ENCODE peak calls at places on chromosomes 2 and 18, in eight cellular contexts. One of them, this sample, is unnamed. For H3K4me1 and H3K27me3, the result is how much of the 10 kb centered on the place peaks cover.

GRCh38 chr2:148000095-148000494 is 20.4 kb downstream of the ORC4 start:
- DNase-seq in stomach: no peak
- DNase-seq in HCT116: no peak
- DNase-seq in testis: no peak
- DNase-seq in right atrium auricular region: no peak
- DNase-seq in tibial artery: no peak
- DNase-seq in thoracic aorta: no peak
- DNase-seq in uterus: no peak
- DNase-seq in this sample: no peak

GRCh38 chr2:172607379-172607928 is 51.6 kb downstream of the PDK1 start:
- DNase-seq in stomach: no peak
- DNase-seq in HCT116: no peak
- DNase-seq in testis: no peak
- DNase-seq in right atrium auricular region: no peak
- DNase-seq in tibial artery: no peak
- DNase-seq in thoracic aorta: no peak
- DNase-seq in uterus: no peak
- DNase-seq in this sample: no peak

GRCh38 chr18:68922392-68922791 is 124.5 kb downstream of the CCDC102B start:
- DNase-seq in stomach: no peak
- DNase-seq in HCT116: no peak
- DNase-seq in testis: no peak
- DNase-seq in right atrium auricular region: no peak
- DNase-seq in tibial artery: no peak
- DNase-seq in thoracic aorta: no peak
- DNase-seq in uterus: no peak
- DNase-seq in this sample: no peak

GRCh38 chr2:99635710-99636431 is 146.1 kb upstream of the REV1 start:
- DNase-seq in stomach: no peak
- DNase-seq in HCT116: no peak
- DNase-seq in testis: peak
- DNase-seq in right atrium auricular region: peak
- DNase-seq in tibial artery: peak
- DNase-seq in thoracic aorta: peak
- DNase-seq in uterus: peak
- DNase-seq in this sample: no peak

GRCh38 chr2:96816127-96816835 is at the start of gene CNNM3:
- DNase-seq in stomach: peak
- DNase-seq in HCT116: peak
- DNase-seq in testis: peak
- DNase-seq in right atrium auricular region: peak
- DNase-seq in tibial artery: peak
- DNase-seq in thoracic aorta: peak
- DNase-seq in uterus: peak
- DNase-seq in this sample: peak

GRCh38 chr2:150486539-150487484 is 655 bp downstream of the RND3 start:
- DNase-seq in stomach: peak
- DNase-seq in HCT116: no peak
- DNase-seq in testis: peak
- DNase-seq in right atrium auricular region: peak
- DNase-seq in tibial artery: peak
- DNase-seq in thoracic aorta: no peak
- DNase-seq in uterus: peak
- DNase-seq in this sample: peak

GRCh38 chr2:42055573-42056514 is 8.0 kb downstream of the PKDCC start:
- DNase-seq in stomach: peak
- DNase-seq in HCT116: no peak
- DNase-seq in testis: no peak
- DNase-seq in right atrium auricular region: no peak
- DNase-seq in tibial artery: no peak
- DNase-seq in thoracic aorta: no peak
- DNase-seq in uterus: peak
- DNase-seq in this sample: no peak

GRCh38 chr2:42138163-42139016 is 30.8 kb upstream of the EML4 start:
- DNase-seq in stomach: peak
- DNase-seq in HCT116: no peak
- DNase-seq in testis: peak
- DNase-seq in right atrium auricular region: no peak
- DNase-seq in tibial artery: no peak
- DNase-seq in thoracic aorta: no peak
- DNase-seq in uterus: peak
- DNase-seq in this sample: peak

GRCh38 chr18:58491773-58492752 is 136.8 kb downstream of the ALPK2 start:
- DNase-seq in stomach: no peak
- DNase-seq in HCT116: no peak
- DNase-seq in testis: no peak
- DNase-seq in right atrium auricular region: no peak
- DNase-seq in tibial artery: no peak
- DNase-seq in thoracic aorta: no peak
- DNase-seq in uterus: no peak
- DNase-seq in this sample: no peak

GRCh38 chr2:26901326-26902183 is 53.6 kb downstream of the DPYSL5 start:
- DNase-seq in stomach: no peak
- DNase-seq in HCT116: no peak
- DNase-seq in testis: peak
- DNase-seq in right atrium auricular region: no peak
- DNase-seq in tibial artery: no peak
- DNase-seq in thoracic aorta: no peak
- DNase-seq in uterus: no peak
- DNase-seq in this sample: no peak

GRCh38 chr2:231482806-231483391 is 18.6 kb upstream of the NCL start:
- DNase-seq in stomach: peak
- DNase-seq in HCT116: no peak
- DNase-seq in testis: peak
- DNase-seq in right atrium auricular region: peak
- DNase-seq in tibial artery: peak
- DNase-seq in thoracic aorta: no peak
- DNase-seq in uterus: peak
- DNase-seq in this sample: peak

GRCh38 chr2:39737661-39738060 is 41.4 kb downstream of the THUMPD2 start:
- DNase-seq in stomach: no peak
- DNase-seq in HCT116: no peak
- DNase-seq in testis: no peak
- DNase-seq in right atrium auricular region: no peak
- DNase-seq in tibial artery: peak
- DNase-seq in thoracic aorta: peak
- DNase-seq in uterus: peak
- DNase-seq in this sample: no peak

GRCh38 chr2:178363252-178363651 is 87.7 kb downstream of the PRKRA start:
- DNase-seq in stomach: no peak
- DNase-seq in HCT116: no peak
- DNase-seq in testis: no peak
- DNase-seq in right atrium auricular region: no peak
- DNase-seq in tibial artery: no peak
- DNase-seq in thoracic aorta: no peak
- DNase-seq in uterus: no peak
- DNase-seq in this sample: no peak

GRCh38 chr2:173196638-173197037 is 121.0 kb downstream of the MAP3K20 start:
- DNase-seq in stomach: no peak
- DNase-seq in HCT116: no peak
- DNase-seq in testis: no peak
- DNase-seq in right atrium auricular region: no peak
- DNase-seq in tibial artery: no peak
- DNase-seq in thoracic aorta: no peak
- DNase-seq in uterus: no peak
- DNase-seq in this sample: no peak

GRCh38 chr2:74205586-74205985 is 7.2 kb downstream of the MTHFD2 start:
- DNase-seq in stomach: peak
- DNase-seq in HCT116: no peak
- DNase-seq in testis: no peak
- DNase-seq in right atrium auricular region: no peak
- DNase-seq in tibial artery: no peak
- DNase-seq in thoracic aorta: no peak
- DNase-seq in uterus: no peak
- DNase-seq in this sample: no peak

GRCh38 chr2:74206180-74206688 is 7.8 kb downstream of the MTHFD2 start:
- DNase-seq in stomach: peak
- DNase-seq in HCT116: no peak
- DNase-seq in testis: no peak
- DNase-seq in right atrium auricular region: no peak
- DNase-seq in tibial artery: no peak
- DNase-seq in thoracic aorta: no peak
- DNase-seq in uterus: no peak
- DNase-seq in this sample: no peak

GRCh38 chr2:74201596-74201995 is 3.2 kb downstream of the MTHFD2 start:
- DNase-seq in stomach: no peak
- DNase-seq in HCT116: no peak
- DNase-seq in testis: no peak
- DNase-seq in right atrium auricular region: no peak
- DNase-seq in tibial artery: peak
- DNase-seq in thoracic aorta: no peak
- DNase-seq in uterus: peak
- DNase-seq in this sample: no peak

GRCh38 chr2:74204436-74204835 is 6.0 kb downstream of the MTHFD2 start:
- DNase-seq in stomach: no peak
- DNase-seq in HCT116: no peak
- DNase-seq in testis: no peak
- DNase-seq in right atrium auricular region: no peak
- DNase-seq in tibial artery: no peak
- DNase-seq in thoracic aorta: no peak
- DNase-seq in uterus: no peak
- DNase-seq in this sample: no peak

GRCh38 chr2:74205113-74205512 is 6.7 kb downstream of the MTHFD2 start:
- DNase-seq in stomach: no peak
- DNase-seq in HCT116: no peak
- DNase-seq in testis: no peak
- DNase-seq in right atrium auricular region: no peak
- DNase-seq in tibial artery: no peak
- DNase-seq in thoracic aorta: no peak
- DNase-seq in uterus: no peak
- DNase-seq in this sample: no peak
- H3K4me1 ChIP-seq in stomach: half or more
- H3K4me1 ChIP-seq in HCT116: under half
- H3K4me1 ChIP-seq in testis: under half
- H3K4me1 ChIP-seq in right atrium auricular region: under half
- H3K4me1 ChIP-seq in tibial artery: half or more
- H3K4me1 ChIP-seq in thoracic aorta: half or more
- H3K4me1 ChIP-seq in uterus: under half
- H3K4me1 ChIP-seq in this sample: under half

DNA sequence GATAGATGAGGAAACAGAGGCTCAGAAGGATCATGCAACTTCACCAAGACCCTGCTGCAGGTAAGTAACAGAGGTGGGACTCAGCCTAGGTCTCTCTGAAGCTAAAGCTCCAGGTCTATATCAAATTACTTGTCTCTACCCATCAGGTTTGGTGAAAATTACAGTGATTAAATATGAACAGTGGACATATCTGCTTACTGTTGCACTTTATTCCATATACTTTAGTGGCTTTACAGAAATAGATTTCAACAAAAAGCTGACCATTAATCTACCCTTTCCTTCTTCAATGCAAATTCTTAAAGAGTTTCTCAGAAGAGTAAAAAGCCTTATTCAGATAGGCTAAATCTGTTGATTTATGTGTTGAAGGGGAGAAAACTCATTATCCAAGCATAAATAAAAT is 42.8 kb upstream of the STK17B start:
- DNase-seq in stomach: no peak
- DNase-seq in HCT116: no peak
- DNase-seq in testis: no peak
- DNase-seq in right atrium auricular region: no peak
- DNase-seq in tibial artery: no peak
- DNase-seq in thoracic aorta: no peak
- DNase-seq in uterus: no peak
- DNase-seq in this sample: no peak
- H3K4me3 ChIP-seq in stomach: no peak
- H3K4me3 ChIP-seq in HCT116: no peak
- H3K4me3 ChIP-seq in testis: no peak
- H3K4me3 ChIP-seq in right atrium auricular region: no peak
- H3K4me3 ChIP-seq in tibial artery: no peak
- H3K4me3 ChIP-seq in thoracic aorta: no peak
- H3K4me3 ChIP-seq in uterus: no peak
- H3K4me3 ChIP-seq in this sample: no peak

DNA sequence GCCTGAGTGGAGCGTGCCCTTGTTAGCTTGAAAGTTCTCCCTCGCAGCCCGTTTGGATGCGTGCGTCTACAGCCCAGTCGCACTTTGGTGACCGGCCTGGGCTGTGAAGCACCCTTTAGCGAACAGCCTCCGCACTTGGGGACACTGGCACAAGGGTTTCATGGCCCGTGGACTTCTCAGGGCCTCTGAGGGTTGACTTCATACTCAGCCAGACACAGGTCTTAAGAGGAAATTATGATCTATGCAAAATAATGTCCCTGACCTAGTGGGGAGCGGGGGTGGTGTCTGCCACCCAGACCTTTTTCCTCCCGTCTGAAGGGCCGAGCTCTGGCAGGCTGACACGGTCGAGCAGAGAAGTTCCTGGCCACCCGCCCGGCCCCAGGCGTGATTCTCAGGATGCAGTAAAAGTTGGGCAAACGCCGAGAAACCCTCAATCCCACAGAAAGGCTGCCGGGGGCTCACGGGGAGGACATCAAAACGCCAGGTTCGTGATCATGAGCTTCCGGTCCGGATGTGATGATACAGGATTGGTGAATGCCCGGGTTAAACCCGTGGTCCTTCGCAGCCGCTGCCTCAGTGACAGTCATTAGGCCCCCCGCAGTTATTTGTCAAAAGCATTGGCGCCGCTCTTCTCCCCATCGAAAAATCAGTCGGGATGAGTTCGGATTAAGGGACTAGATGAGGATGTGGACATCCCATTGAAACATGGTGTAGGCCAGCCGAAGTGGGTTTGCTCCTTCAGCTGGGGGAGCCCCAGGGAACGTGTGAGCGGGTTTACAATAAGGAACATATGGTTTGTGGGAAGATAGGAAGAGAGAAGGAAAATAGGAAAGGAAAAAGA is 3.6 kb upstream of the PAX3 start:
- DNase-seq in stomach: no peak
- DNase-seq in HCT116: no peak
- DNase-seq in testis: no peak
- DNase-seq in right atrium auricular region: peak
- DNase-seq in tibial artery: no peak
- DNase-seq in thoracic aorta: no peak
- DNase-seq in uterus: no peak
- DNase-seq in this sample: no peak
- H3K27me3 ChIP-seq in stomach: half or more
- H3K27me3 ChIP-seq in HCT116: under half
- H3K27me3 ChIP-seq in testis: under half
- H3K27me3 ChIP-seq in right atrium auricular region: half or more
- H3K27me3 ChIP-seq in tibial artery: under half
- H3K27me3 ChIP-seq in thoracic aorta: under half
- H3K27me3 ChIP-seq in uterus: under half
- H3K27me3 ChIP-seq in this sample: under half

GRCh38 chr2:190551928-190552327 is 17.4 kb upstream of the NEMP2 start:
- DNase-seq in stomach: no peak
- DNase-seq in HCT116: no peak
- DNase-seq in testis: no peak
- DNase-seq in right atrium auricular region: no peak
- DNase-seq in tibial artery: no peak
- DNase-seq in thoracic aorta: no peak
- DNase-seq in uterus: no peak
- DNase-seq in this sample: no peak

GRCh38 chr2:190550137-190550536 is 15.6 kb upstream of the NEMP2 start:
- DNase-seq in stomach: no peak
- DNase-seq in HCT116: no peak
- DNase-seq in testis: no peak
- DNase-seq in right atrium auricular region: no peak
- DNase-seq in tibial artery: no peak
- DNase-seq in thoracic aorta: no peak
- DNase-seq in uterus: no peak
- DNase-seq in this sample: no peak

GRCh38 chr2:190553254-190553653 is 18.7 kb upstream of the NEMP2 start:
- DNase-seq in stomach: no peak
- DNase-seq in HCT116: no peak
- DNase-seq in testis: no peak
- DNase-seq in right atrium auricular region: no peak
- DNase-seq in tibial artery: no peak
- DNase-seq in thoracic aorta: no peak
- DNase-seq in uterus: no peak
- DNase-seq in this sample: no peak

GRCh38 chr2:190554357-190555006 is 20.0 kb upstream of the NEMP2 start:
- DNase-seq in stomach: no peak
- DNase-seq in HCT116: no peak
- DNase-seq in testis: no peak
- DNase-seq in right atrium auricular region: no peak
- DNase-seq in tibial artery: no peak
- DNase-seq in thoracic aorta: no peak
- DNase-seq in uterus: no peak
- DNase-seq in this sample: no peak
- H3K4me1 ChIP-seq in stomach: under half
- H3K4me1 ChIP-seq in HCT116: under half
- H3K4me1 ChIP-seq in testis: under half
- H3K4me1 ChIP-seq in right atrium auricular region: under half
- H3K4me1 ChIP-seq in tibial artery: under half
- H3K4me1 ChIP-seq in thoracic aorta: under half
- H3K4me1 ChIP-seq in uterus: under half
- H3K4me1 ChIP-seq in this sample: under half

This sample was measured in lung.